ENCODE peak calls at places on chromosomes 13 and 19, in five cellular contexts. Y is body of pancreas; F is aorta; G is tibial artery; J is CD8-positive, alpha-beta memory T cell. O is an unnamed sample. For H3K4me1, the result is how much of the 10 kb centered on the place peaks cover.

GRCh38 chr13:38348890-38349289 is 761 bp upstream of the UFM1 start:
- DNase-seq in G (no peak), Y (no peak), J (peak), F (no peak), O (peak)

GRCh38 chr13:30816733-30817132 is 81.4 kb downstream of the ALOX5AP start:
- DNase-seq in G (no peak), F (no peak), Y (no peak), J (no peak), O (no peak)

GRCh38 chr13:111462944-111463343 is 142.5 kb downstream of the TEX29 start:
- DNase-seq in F (no peak), J (no peak), G (no peak), Y (no peak), O (no peak)

GRCh38 chr13:60047943-60048342 is 115.8 kb downstream of the DIAPH3 start:
- DNase-seq in G (no peak), Y (no peak), F (no peak), J (no peak), O (no peak)

GRCh38 chr13:41648314-41648935 is 191.1 kb downstream of the RGCC start:
- DNase-seq in G (no peak), F (no peak), Y (no peak), J (no peak), O (peak)

GRCh38 chr19:41903161-41903953 is 20.4 kb downstream of the ARHGEF1 start:
- DNase-seq in G (no peak), F (no peak), Y (no peak), J (no peak), O (no peak)

GRCh38 chr13:73765651-73766384 is 368.4 kb downstream of the KLF12 start:
- DNase-seq in Y (peak), G (peak), J (peak), F (peak), O (peak)

GRCh38 chr13:106376411-106377112 is 158.9 kb downstream of the EFNB2 start:
- DNase-seq in J (no peak), G (no peak), F (peak), Y (no peak), O (no peak)

GRCh38 chr13:113219311-113219940 is 10.0 kb downstream of the CUL4A start:
- DNase-seq in F (no peak), Y (no peak), J (no peak), G (no peak), O (peak)

GRCh38 chr13:93496985-93497673 is 270.5 kb downstream of the GPC6 start:
- DNase-seq in F (no peak), Y (no peak), G (no peak), J (no peak), O (no peak)

GRCh38 chr13:23411706-23412105 is 21.8 kb downstream of the SACS start:
- DNase-seq in F (no peak), G (no peak), J (no peak), Y (no peak), O (no peak)

GRCh38 chr13:93180376-93180966 is 46.1 kb upstream of the GPC6 start:
- DNase-seq in G (no peak), J (no peak), F (no peak), Y (no peak), O (no peak)

GRCh38 chr13:29901714-29902631 is 51.6 kb upstream of the UBL3 start:
- DNase-seq in J (peak), G (no peak), Y (peak), F (peak), O (peak)

GRCh38 chr13:100597253-100597652 is 8.7 kb upstream of the GGACT start:
- DNase-seq in F (no peak), Y (no peak), J (no peak), G (no peak), O (no peak)

GRCh38 chr19:39996218-39996810 is 546 bp upstream of the ZNF546 start:
- DNase-seq in Y (peak), G (no peak), F (peak), J (no peak), O (no peak)

GRCh38 chr19:53195265-53195879 is 2.2 kb upstream of the ZNF665 start:
- DNase-seq in G (peak), F (peak), Y (peak), J (peak), O (peak)

GRCh38 chr13:27853345-27853744 is 61.1 kb downstream of the GSX1 start:
- DNase-seq in J (no peak), Y (no peak), G (no peak), F (no peak), O (peak)

GRCh38 chr13:44974056-44974798 is 15.0 kb downstream of the NUFIP1 start:
- DNase-seq in J (no peak), G (peak), Y (peak), F (peak), O (no peak)

GRCh38 chr13:65592757-65593156 is 1637.4 kb downstream of the PCDH9 start:
- DNase-seq in Y (no peak), G (no peak), J (no peak), F (no peak), O (no peak)

GRCh38 chr13:51683537-51684050 is 99.3 kb downstream of the WDFY2 start:
- DNase-seq in G (no peak), Y (no peak), F (no peak), J (no peak), O (no peak)

GRCh38 chr13:34044660-34045080 is 226.7 kb downstream of the RFC3 start:
- DNase-seq in J (no peak), Y (no peak), G (no peak), F (no peak), O (no peak)

GRCh38 chr19:5978606-5979552 is 939 bp upstream of the RANBP3 start:
- DNase-seq in G (no peak), F (no peak), Y (no peak), J (no peak), O (no peak)

GRCh38 chr19:39805120-39805519 is 26.5 kb downstream of the LEUTX start:
- DNase-seq in J (no peak), G (no peak), F (no peak), Y (no peak), O (no peak)

GRCh38 chr19:52935434-52935833 is 12.2 kb upstream of the ZNF888 start:
- DNase-seq in J (no peak), G (no peak), Y (no peak), F (no peak), O (no peak)

GRCh38 chr13:112185466-112185865 is 118.5 kb downstream of the SOX1 start:
- DNase-seq in F (no peak), J (no peak), Y (no peak), G (no peak), O (no peak)

GRCh38 chr19:33712268-33712667 is 84.4 kb upstream of the KCTD15 start:
- DNase-seq in J (no peak), Y (no peak), G (no peak), F (no peak), O (no peak)

GRCh38 chr19:33621811-33622504 is at the start of gene CHST8:
- DNase-seq in F (no peak), G (no peak), Y (no peak), J (no peak), O (peak)

GRCh38 chr19:7471696-7472620 is 16.9 kb downstream of the PEX11G start:
- DNase-seq in Y (no peak), G (no peak), J (no peak), F (no peak), O (no peak)

GRCh38 chr13:47044842-47045241 is 148.0 kb upstream of the HTR2A start:
- DNase-seq in J (no peak), Y (no peak), F (no peak), G (no peak), O (no peak)

GRCh38 chr13:87675851-87676250 is 4.7 kb downstream of the SLITRK5 start:
- DNase-seq in J (no peak), Y (no peak), F (no peak), G (no peak), O (no peak)

GRCh38 chr13:87669379-87669978 is 1.7 kb upstream of the SLITRK5 start:
- DNase-seq in Y (no peak), G (no peak), F (no peak), J (no peak), O (peak)

GRCh38 chr13:87674143-87674772 is 3.1 kb downstream of the SLITRK5 start:
- DNase-seq in F (no peak), G (no peak), J (no peak), Y (no peak), O (no peak)

GRCh38 chr13:87671031-87671823 is at the start of gene SLITRK5:
- DNase-seq in J (peak), F (peak), Y (peak), G (peak), O (peak)

DNA sequence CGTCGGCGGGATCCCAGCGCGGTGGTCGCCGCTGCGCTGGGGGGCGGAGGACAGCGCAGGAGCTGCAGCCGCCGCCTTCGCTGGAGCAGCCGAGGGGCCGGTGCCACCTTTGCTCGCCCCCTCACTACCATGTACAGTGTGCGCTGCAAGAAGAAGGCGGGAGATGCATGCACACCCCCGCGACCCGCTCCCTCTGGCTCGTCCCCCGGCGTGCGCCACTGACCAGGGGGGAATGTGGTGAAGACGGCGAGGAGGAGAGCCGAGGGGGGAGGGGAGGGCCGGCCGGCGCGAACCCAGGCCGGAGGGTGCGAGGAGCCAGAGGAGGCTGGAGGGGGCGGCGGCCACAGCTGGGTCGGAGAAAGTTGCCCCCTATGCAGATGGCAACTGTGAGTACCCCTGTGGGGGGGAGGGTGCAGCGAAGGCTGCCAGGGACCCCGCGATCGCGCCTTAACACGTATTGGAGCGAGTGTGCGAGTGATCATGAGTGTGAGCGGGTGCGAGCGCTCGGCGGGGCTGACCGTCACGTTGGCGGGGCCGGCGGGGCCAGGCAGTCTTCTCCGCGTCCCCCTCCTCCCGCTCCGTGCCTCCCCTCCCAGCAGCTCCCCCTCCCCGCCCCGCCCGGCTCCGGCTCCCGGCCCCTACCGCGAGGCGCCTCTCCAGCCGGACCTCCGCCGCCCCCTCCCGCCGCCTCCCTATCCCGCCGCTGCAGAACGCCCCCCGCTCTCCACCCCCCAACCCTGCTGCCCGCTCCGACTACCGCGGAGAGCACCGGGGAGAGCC is 843 bp downstream of the SLITRK5 start:
- DNase-seq in G (no peak), J (no peak), Y (peak), F (peak), O (no peak)
- H3K4me1 ChIP-seq in G (under half), J (under half), Y (under half), F (under half), O (under half)

GRCh38 chr19:36059180-36059910 is 4.6 kb downstream of the WDR62 start:
- DNase-seq in Y (no peak), G (no peak), F (no peak), J (no peak), O (no peak)
- H3K4me3 ChIP-seq in Y (no peak), G (no peak), F (no peak), J (no peak), O (no peak)

GRCh38 chr13:90623318-90624011 is 724.0 kb upstream of the MIR17HG start:
- DNase-seq in Y (no peak), G (no peak), J (no peak), F (no peak), O (no peak)
- H3K27ac ChIP-seq in Y (no peak), G (no peak), J (no peak), F (no peak), O (no peak)

DNA sequence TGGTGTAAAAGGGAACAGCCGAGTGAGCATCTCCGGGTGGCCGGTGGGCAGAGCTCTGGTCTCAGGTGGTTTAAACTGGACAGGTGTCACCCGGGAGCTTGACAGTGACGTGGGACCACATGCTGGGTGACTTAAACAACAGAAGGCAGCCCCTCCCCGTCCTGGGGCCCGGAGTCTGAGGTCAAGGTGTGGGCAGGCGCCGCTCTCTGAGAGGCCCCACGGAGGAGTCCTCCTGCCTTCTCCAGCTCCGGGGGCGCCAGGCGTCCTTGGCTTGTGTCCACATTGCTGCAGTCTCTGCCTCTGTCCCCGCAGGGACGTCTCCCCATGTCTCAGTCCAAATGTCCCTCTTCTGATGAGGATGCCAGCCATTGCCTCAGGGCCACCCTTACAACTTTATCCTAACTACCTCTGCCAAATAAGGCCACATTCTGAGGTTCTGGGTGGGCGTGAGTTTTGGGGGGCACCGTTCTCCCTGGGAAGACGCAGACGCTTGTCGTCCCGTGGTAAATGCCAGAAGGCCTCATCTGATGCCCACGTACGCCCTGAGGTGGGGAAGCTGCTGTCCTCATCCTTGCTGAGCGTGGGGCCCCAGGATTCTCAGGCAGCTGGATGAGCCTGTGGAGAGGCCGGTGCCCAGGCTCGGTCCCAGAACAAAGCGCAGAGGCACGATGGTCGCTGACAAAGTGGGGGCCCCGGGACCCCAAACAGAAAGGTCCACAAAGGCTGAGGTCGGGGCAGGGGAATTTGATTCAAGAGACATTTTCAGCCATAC is 12.9 kb downstream of the GZMM start:
- DNase-seq in J (no peak), G (no peak), Y (no peak), F (no peak), O (no peak)
- H3K4me1 ChIP-seq in J (under half), G (under half), Y (under half), F (under half), O (under half)

DNA sequence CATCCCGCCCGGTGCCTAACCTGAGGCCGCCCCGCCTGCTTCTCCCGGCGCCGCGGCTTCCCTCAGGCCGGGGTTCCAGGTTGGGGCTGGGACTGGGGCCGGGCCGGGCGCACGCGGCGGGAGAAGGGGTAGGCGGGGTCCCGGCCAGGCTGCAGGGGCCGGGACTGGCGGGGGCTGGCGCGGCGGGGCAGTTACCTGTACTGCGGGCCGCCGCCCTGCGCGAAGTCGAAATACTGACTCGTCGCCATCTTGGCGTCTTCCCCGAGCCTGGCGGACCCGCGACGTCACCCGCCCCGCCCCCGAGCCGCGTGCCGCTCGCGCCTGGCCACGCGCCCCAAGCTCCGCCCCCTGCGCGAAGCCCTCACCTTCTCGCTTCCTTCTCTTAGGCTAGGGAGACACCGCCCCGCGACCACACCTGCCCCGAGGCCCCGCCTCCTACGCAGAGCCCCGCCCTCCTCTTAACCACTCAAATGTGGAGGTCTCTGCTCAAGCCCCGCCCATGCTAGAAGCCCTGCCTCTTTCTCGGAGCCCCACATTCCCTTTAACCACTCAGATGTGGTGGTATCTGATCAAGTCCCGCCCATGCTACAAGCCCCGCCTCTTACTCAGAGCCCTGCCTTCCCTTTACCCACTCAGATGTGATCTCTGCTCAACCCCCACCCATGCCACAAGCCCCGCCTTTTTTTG is at the start of gene ZFR2:
- DNase-seq in Y (no peak), G (no peak), F (no peak), J (peak), O (no peak)
- H3K4me3 ChIP-seq in Y (no peak), G (no peak), F (no peak), J (no peak), O (no peak)

GRCh38 chr19:58059681-58060080 is 599 bp downstream of the ZNF135 start:
- DNase-seq in Y (no peak), G (no peak), J (no peak), F (no peak), O (no peak)
- H3K27ac ChIP-seq in Y (peak), G (peak), J (no peak), F (peak), O (no peak)

GRCh38 chr19:10895363-10895762 is 24.0 kb downstream of the CARM1 start:
- DNase-seq in G (no peak), Y (no peak), F (no peak), J (no peak), O (no peak)

GRCh38 chr19:10896851-10897526 is 25.6 kb downstream of the CARM1 start:
- DNase-seq in G (no peak), J (no peak), F (no peak), Y (no peak), O (no peak)

GRCh38 chr19:10895920-10896319 is 24.6 kb downstream of the CARM1 start:
- DNase-seq in G (no peak), F (no peak), J (no peak), Y (no peak), O (no peak)

GRCh38 chr19:10892256-10892655 is 20.9 kb downstream of the CARM1 start:
- DNase-seq in Y (no peak), F (no peak), J (no peak), G (no peak), O (no peak)

GRCh38 chr19:10894911-10895213 is 23.5 kb downstream of the CARM1 start:
- DNase-seq in G (no peak), F (no peak), J (no peak), Y (no peak), O (no peak)
- H3K4me1 ChIP-seq in G (half or more), F (under half), J (under half), Y (under half), O (under half)

GRCh38 chr19:1813197-1813836 is 1.2 kb upstream of the ATP8B3 start:
- DNase-seq in J (no peak), Y (no peak), G (no peak), F (no peak), O (no peak)
- H3K4me3 ChIP-seq in J (peak), Y (no peak), G (peak), F (no peak), O (no peak)

DNA sequence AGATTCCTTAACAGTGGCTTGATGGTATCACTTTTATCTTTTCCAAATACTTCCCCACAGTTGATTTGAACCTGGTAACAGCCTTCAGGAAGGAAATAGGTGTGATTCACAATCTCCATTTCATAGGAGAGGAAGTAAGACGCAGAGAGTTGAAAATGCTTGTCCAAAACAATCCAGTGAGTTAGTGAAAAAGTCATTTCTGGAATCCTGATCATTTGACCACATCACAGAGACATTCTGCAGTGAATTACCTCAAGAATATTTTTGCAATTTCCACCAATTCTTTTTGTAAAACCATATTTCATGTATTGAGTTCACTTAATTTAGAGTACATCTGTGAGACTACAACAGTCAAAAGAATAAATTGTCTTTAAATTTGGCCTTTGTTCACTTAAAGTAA is 292.8 kb downstream of the DCLK1 start:
- DNase-seq in G (no peak), J (no peak), Y (no peak), F (no peak), O (no peak)
- H3K27ac ChIP-seq in G (no peak), J (no peak), Y (no peak), F (no peak), O (no peak)

DNA sequence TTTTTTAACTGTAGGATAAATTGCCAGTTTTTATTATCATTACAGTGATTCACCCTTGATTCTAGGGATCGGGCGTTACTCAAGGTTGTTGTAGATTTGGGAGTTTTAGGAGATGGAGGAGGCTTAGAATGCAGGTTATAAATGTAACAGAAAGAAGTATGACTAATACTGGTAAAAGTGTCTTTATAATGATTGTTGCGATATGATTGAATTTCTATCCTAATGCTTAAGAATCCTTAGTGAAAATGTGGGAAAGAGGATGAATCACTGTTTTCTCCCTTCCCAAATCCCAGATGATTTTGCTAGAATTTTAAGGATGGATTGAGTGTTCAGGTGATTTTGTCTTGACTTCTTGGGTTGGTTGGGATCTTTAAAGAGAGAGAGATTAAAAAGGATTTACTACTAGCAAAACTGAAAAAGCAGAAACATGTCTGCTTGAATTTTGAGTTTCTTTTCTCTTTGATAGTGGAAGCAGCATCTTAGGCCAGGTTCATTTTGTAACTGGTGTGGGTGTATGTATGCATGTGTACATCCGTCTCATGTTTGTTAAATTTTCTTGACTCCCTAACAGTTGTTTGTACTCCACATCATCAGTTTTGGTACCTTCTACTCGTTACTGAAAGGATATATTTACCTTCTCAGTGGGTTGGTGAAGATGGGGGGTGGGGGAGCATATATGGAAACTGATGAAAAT is 25.9 kb downstream of the ARHGAP35 start:
- DNase-seq in G (no peak), F (no peak), Y (no peak), J (no peak), O (no peak)
- H3K4me1 ChIP-seq in G (under half), F (under half), Y (under half), J (under half), O (under half)